ENCODE peak calls at places on chromosomes 3 and 15, in four cellular contexts. D is HepG2, V is SK-N-SH, I is GM12878. Y is an unnamed sample.

GRCh38 chr3:14535616-14536015 is 4.5 kb downstream of the GRIP2 start:
- DNase-seq in D (no peak), I (no peak), V (no peak), Y (no peak)

GRCh38 chr3:67291287-67292252 is 293.5 kb downstream of the KBTBD8 start:
- DNase-seq in V (no peak), I (no peak), D (peak; percentile 59), Y (no peak)

GRCh38 chr15:92906563-92907081 is 6.5 kb downstream of the CHD2 start:
- DNase-seq in I (no peak), D (no peak), V (no peak), Y (no peak)

GRCh38 chr3:191966556-191966955 is 505.6 kb downstream of the PYDC2 start:
- DNase-seq in I (no peak), D (no peak), V (no peak), Y (no peak)

GRCh38 chr15:65069779-65070546 is 2.2 kb upstream of the RASL12 start:
- DNase-seq in D (no peak), V (no peak), I (no peak), Y (no peak)

GRCh38 chr15:101020451-101020850 is 101.3 kb downstream of the LRRK1 start:
- DNase-seq in V (no peak), D (no peak), I (no peak), Y (no peak)

GRCh38 chr3:14274537-14274936 is 95.9 kb downstream of the LSM3 start:
- DNase-seq in I (no peak), V (no peak), D (no peak), Y (no peak)

GRCh38 chr3:113898892-113899291 is 48.9 kb upstream of the ZDHHC23 start:
- DNase-seq in V (no peak), D (no peak), I (no peak), Y (no peak)

GRCh38 chr3:182617511-182617910 is 175.8 kb upstream of the ATP11B start:
- DNase-seq in D (no peak), V (no peak), I (no peak), Y (no peak)

GRCh38 chr3:184727357-184728060 is 15.6 kb upstream of the MAGEF1 start:
- DNase-seq in I (no peak), D (peak; percentile 75), V (peak; percentile 88), Y (peak; percentile 68)

GRCh38 chr15:98401029-98401428 is 247.3 kb upstream of the IGF1R start:
- DNase-seq in D (no peak), I (no peak), V (no peak), Y (no peak)

GRCh38 chr3:116492379-116492778 is 47.1 kb upstream of the LSAMP start:
- DNase-seq in I (no peak), D (no peak), V (no peak), Y (no peak)

GRCh38 chr3:183122257-183122932 is 23.1 kb upstream of the MCCC1 start:
- DNase-seq in D (peak; percentile 18), V (peak; percentile 63), I (no peak), Y (peak; percentile 26)

GRCh38 chr15:80416702-80417101 is 12.5 kb downstream of the ARNT2 start:
- DNase-seq in D (no peak), V (no peak), I (no peak), Y (no peak)

DNA sequence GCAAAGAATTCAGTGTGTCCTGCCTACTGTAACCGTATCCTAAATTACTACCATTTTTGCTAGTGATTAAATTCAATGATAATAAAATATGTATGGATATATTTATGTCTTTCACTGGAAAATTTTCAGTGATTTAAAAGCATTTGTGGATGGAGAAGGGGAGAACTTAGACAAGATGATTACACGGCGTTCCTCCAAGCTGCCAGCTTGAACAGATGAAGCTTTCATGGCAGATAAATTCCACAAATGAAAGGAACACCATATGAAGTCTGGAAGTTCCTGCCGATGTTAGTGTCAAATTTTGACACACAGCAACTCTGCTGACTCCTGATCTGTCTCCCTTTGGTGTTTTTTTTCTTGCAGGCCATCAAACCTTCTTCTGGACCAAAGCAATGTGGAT is 364.7 kb downstream of the EPHA3 start:
- DNase-seq in V (no peak), D (no peak), I (no peak), Y (no peak)
- TF ChIP-seq EP300 in V (no peak), D (no peak), I (no peak), Y (no peak)

GRCh38 chr3:42762046-42762724 is 10.9 kb downstream of the CCDC13 start:
- DNase-seq in I (no peak), D (no peak), V (no peak), Y (no peak)
- TF ChIP-seq PBX3 in I (no peak), D (no peak), V (no peak), Y (no peak)

DNA sequence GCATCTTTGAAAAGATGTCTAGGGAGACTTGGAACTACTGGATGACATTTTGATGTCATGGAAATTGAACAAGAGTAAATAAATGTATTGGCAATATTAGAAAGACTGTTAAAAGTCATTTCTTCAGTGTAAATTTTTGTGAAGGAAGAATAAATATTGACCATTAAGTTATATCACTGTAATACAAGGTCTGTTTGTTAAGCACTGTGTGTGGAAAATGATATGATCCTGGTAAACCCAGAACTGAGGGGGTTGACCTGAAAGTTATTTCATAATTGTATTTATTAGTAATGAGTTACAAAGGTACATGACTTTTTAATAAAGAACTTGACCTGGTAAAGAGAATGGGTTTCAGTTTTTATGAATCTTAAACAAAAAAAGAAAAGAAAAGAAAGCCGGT is 106.6 kb downstream of the B3GALNT1 start:
- DNase-seq in V (no peak), I (no peak), D (no peak), Y (no peak)
- TF ChIP-seq EP300 in V (no peak), I (no peak), D (no peak), Y (no peak)

GRCh38 chr3:138513073-138513843 is 78.8 kb downstream of the ESYT3 start:
- DNase-seq in I (peak; percentile 9), V (no peak), D (no peak), Y (no peak)

GRCh38 chr3:138507524-138507923 is 73.1 kb downstream of the ESYT3 start:
- DNase-seq in I (no peak), V (no peak), D (no peak), Y (no peak)

GRCh38 chr3:138509586-138509985 is 75.2 kb downstream of the ESYT3 start:
- DNase-seq in I (no peak), D (no peak), V (no peak), Y (no peak)

DNA sequence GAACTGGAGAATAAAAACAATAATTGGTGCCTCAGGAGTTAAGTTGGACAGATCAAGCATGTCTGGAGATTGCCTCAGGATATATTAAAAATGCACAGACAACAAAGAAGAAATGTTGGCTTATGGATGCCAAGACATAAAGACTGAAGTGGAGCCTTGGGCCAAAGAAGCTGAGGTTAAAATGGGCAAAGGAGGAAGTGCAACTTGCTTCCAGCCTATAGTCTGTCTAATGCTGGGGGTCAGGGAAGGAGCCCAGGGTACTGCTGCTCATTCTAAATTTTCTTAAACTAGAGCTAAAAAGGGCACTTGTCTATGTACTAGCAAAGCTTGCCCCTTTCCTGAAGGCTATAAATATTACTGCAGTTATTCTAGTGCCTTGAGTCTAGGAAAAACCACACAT is 77.6 kb downstream of the ESYT3 start:
- DNase-seq in D (no peak), V (no peak), I (no peak), Y (no peak)
- TF ChIP-seq PBX3 in D (no peak), V (no peak), I (no peak), Y (no peak)

GRCh38 chr15:58987501-58988010 is at the start of gene RNF111:
- DNase-seq in V (peak; percentile 92), D (peak; percentile 93), I (peak; percentile 90), Y (peak; percentile 99)
- TF ChIP-seq EP300 in V (no peak), D (no peak), I (no peak), Y (no peak)

GRCh38 chr3:23116041-23116440 is 87.1 kb upstream of the UBE2E2 start:
- DNase-seq in D (no peak), V (no peak), I (no peak), Y (no peak)
- TF ChIP-seq PBX3 in D (no peak), V (no peak), I (no peak), Y (no peak)

GRCh38 chr3:170023165-170023564 is 14.6 kb upstream of the GPR160 start:
- DNase-seq in V (no peak), D (peak; percentile 50), I (no peak), Y (no peak)
- TF ChIP-seq EP300 in V (no peak), D (no peak), I (no peak), Y (no peak)

DNA sequence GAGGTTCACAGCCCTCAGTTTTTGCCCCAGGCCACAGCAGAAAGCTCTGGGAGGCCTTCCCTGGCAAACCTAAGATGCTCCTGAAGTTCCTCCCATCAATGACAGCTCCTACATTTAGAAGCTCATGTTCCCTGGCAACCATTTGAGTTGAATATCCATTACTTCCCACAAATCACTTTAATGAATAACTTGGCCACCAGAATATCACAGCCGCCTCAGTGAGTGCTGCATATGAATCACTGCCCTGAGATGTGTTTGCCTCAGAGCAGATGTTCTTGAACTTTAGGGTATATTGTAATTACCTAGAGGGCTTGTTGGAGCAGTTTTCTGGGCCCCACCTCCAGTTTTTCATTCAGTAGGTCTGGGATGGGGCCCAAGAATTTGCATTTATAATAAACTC is 27.4 kb downstream of the SLCO2A1 start:
- DNase-seq in D (no peak), V (no peak), I (no peak), Y (peak; percentile 8)
- TF ChIP-seq PBX3 in D (no peak), V (peak; percentile 86), I (no peak), Y (no peak)

GRCh38 chr3:131775660-131776059 is 259.2 kb downstream of the CPNE4 start:
- DNase-seq in V (no peak), D (no peak), I (no peak), Y (no peak)
- TF ChIP-seq EP300 in V (no peak), D (no peak), I (no peak), Y (no peak)

Y was measured in A549.